ENCODE peak calls at places on chromosomes 12 and 14, in four cellular contexts. C is AG10803, U is small intestine, I is fibroblast of lung. Z is an unnamed sample.

GRCh38 chr12:132319991-132320570 is 9.3 kb downstream of the GALNT9 start:
- DNase-seq in U (no peak), I (no peak), C (no peak), Z (no peak)

GRCh38 chr14:91568626-91569025 is 58.5 kb upstream of the PPP4R3A start:
- DNase-seq in I (no peak), C (no peak), U (peak; percentile 14), Z (no peak)

GRCh38 chr12:6132496-6132895 is 8.0 kb upstream of the VWF start:
- DNase-seq in U (no peak), C (no peak), I (no peak), Z (no peak)

GRCh38 chr14:23294734-23295561 is 7.7 kb downstream of the PPP1R3E start:
- DNase-seq in C (peak; percentile 55), I (peak; percentile 61), U (peak; percentile 66), Z (peak; percentile 69)

GRCh38 chr12:117047810-117048584 is 51.2 kb downstream of the TESC start:
- DNase-seq in U (no peak), C (peak; percentile 25), I (peak; percentile 27), Z (peak; percentile 8)

GRCh38 chr14:80942158-80942738 is 710 bp upstream of the CEP128 start:
- DNase-seq in C (no peak), I (no peak), U (no peak), Z (no peak)

GRCh38 chr14:24238123-24238522 is 4.3 kb downstream of the TINF2 start:
- DNase-seq in U (no peak), C (no peak), I (no peak), Z (no peak)

GRCh38 chr12:8890313-8891084 is 23.8 kb upstream of the PHC1 start:
- DNase-seq in U (peak; percentile 61), I (peak; percentile 50), C (peak; percentile 25), Z (peak; percentile 37)

GRCh38 chr12:42094277-42094676 is 50.4 kb downstream of the GXYLT1 start:
- DNase-seq in I (peak; percentile 56), U (peak; percentile 29), C (peak; percentile 28), Z (peak; percentile 65)

GRCh38 chr14:73235531-73236155 is 1.7 kb upstream of the PAPLN start:
- DNase-seq in C (no peak), U (peak; percentile 53), I (peak; percentile 43), Z (peak; percentile 21)

GRCh38 chr12:131908716-131909595 is 14.5 kb downstream of the ULK1 start:
- DNase-seq in U (no peak), C (no peak), I (no peak), Z (no peak)

GRCh38 chr12:30515351-30515750 is 180.3 kb downstream of the IPO8 start:
- DNase-seq in C (no peak), I (peak; percentile 61), U (no peak), Z (peak; percentile 45)

GRCh38 chr12:82625523-82625922 is 61.2 kb upstream of the TMTC2 start:
- DNase-seq in I (no peak), U (no peak), C (no peak), Z (no peak)

GRCh38 chr12:64739778-64740177 is 19.4 kb downstream of the GNS start:
- DNase-seq in C (no peak), U (no peak), I (no peak), Z (peak; percentile 43)

GRCh38 chr12:64610092-64610659 is at the start of gene RASSF3:
- DNase-seq in C (peak; percentile 38), U (peak; percentile 80), I (peak; percentile 73), Z (peak; percentile 49)

Z was measured in fibroblast of mammary gland.